ENCODE peak calls at places on chromosomes 3 and 15, in four cellular contexts. One of them, this sample, is unnamed.

GRCh38 chr3:171772427-171773056 is 37.7 kb downstream of the PLD1 start:
- DNase-seq in fibroblast of lung: peak; percentile 55
- DNase-seq in H1: no peak
- DNase-seq in HepG2: peak; percentile 46
- DNase-seq in this sample: peak; percentile 53

GRCh38 chr15:39195988-39196486 is 384.8 kb upstream of the THBS1 start:
- DNase-seq in H1: no peak
- DNase-seq in fibroblast of lung: peak; percentile 92
- DNase-seq in HepG2: no peak
- DNase-seq in this sample: no peak

GRCh38 chr15:48645558-48646330 is at the start of gene FBN1:
- DNase-seq in fibroblast of lung: peak; percentile 93
- DNase-seq in HepG2: peak; percentile 15
- DNase-seq in H1: peak; percentile 77
- DNase-seq in this sample: peak; percentile 72

GRCh38 chr15:71109890-71110289 is 5.4 kb upstream of the THSD4 start:
- DNase-seq in HepG2: no peak
- DNase-seq in fibroblast of lung: no peak
- DNase-seq in H1: no peak
- DNase-seq in this sample: no peak

GRCh38 chr15:80699981-80700380 is 4.9 kb downstream of the ABHD17C start:
- DNase-seq in fibroblast of lung: peak; percentile 44
- DNase-seq in HepG2: no peak
- DNase-seq in H1: no peak
- DNase-seq in this sample: no peak

GRCh38 chr3:59766165-59766872 is 716.5 kb upstream of the CFAP20DC start:
- DNase-seq in H1: no peak
- DNase-seq in fibroblast of lung: peak; percentile 67
- DNase-seq in HepG2: no peak
- DNase-seq in this sample: no peak

GRCh38 chr3:24641628-24642027 is 147.0 kb upstream of the THRB start:
- DNase-seq in fibroblast of lung: no peak
- DNase-seq in HepG2: no peak
- DNase-seq in H1: no peak
- DNase-seq in this sample: no peak

GRCh38 chr3:168094580-168094876 is 1.2 kb downstream of the GOLIM4 start:
- DNase-seq in H1: no peak
- DNase-seq in fibroblast of lung: no peak
- DNase-seq in HepG2: no peak
- DNase-seq in this sample: no peak

GRCh38 chr15:62986948-62987347 is 55.6 kb upstream of the TPM1 start:
- DNase-seq in HepG2: peak; percentile 9
- DNase-seq in H1: no peak
- DNase-seq in fibroblast of lung: no peak
- DNase-seq in this sample: no peak

GRCh38 chr15:40693904-40694705 is 869 bp upstream of the RAD51 start:
- DNase-seq in fibroblast of lung: no peak
- DNase-seq in HepG2: peak; percentile 6
- DNase-seq in H1: no peak
- DNase-seq in this sample: peak; percentile 35

GRCh38 chr15:40075298-40076044 is 33.2 kb downstream of the BMF start:
- DNase-seq in H1: no peak
- DNase-seq in HepG2: no peak
- DNase-seq in fibroblast of lung: no peak
- DNase-seq in this sample: no peak

GRCh38 chr15:90063733-90064247 is 38.5 kb downstream of the IDH2 start:
- DNase-seq in H1: no peak
- DNase-seq in fibroblast of lung: no peak
- DNase-seq in HepG2: no peak
- DNase-seq in this sample: no peak

GRCh38 chr15:90519688-90520087 is 10.0 kb upstream of the CRTC3 start:
- DNase-seq in fibroblast of lung: peak; percentile 69
- DNase-seq in H1: no peak
- DNase-seq in HepG2: no peak
- DNase-seq in this sample: no peak

GRCh38 chr3:120850326-120851295 is 57.4 kb upstream of the STXBP5L start:
- DNase-seq in HepG2: no peak
- DNase-seq in fibroblast of lung: peak; percentile 60
- DNase-seq in H1: no peak
- DNase-seq in this sample: no peak

GRCh38 chr15:64630403-64631107 is 144.8 kb downstream of the RBPMS2 start:
- DNase-seq in HepG2: no peak
- DNase-seq in fibroblast of lung: no peak
- DNase-seq in H1: no peak
- DNase-seq in this sample: no peak

GRCh38 chr15:42371125-42371524 is 11.8 kb downstream of the CAPN3 start:
- DNase-seq in HepG2: peak; percentile 42
- DNase-seq in fibroblast of lung: no peak
- DNase-seq in H1: no peak
- DNase-seq in this sample: no peak

GRCh38 chr15:81336568-81336967 is 12.6 kb upstream of the STARD5 start:
- DNase-seq in H1: peak; percentile 32
- DNase-seq in fibroblast of lung: peak; percentile 44
- DNase-seq in HepG2: peak; percentile 12
- DNase-seq in this sample: peak; percentile 19

GRCh38 chr15:78178056-78178455 is 28.9 kb downstream of the IDH3A start:
- DNase-seq in fibroblast of lung: no peak
- DNase-seq in HepG2: no peak
- DNase-seq in H1: no peak
- DNase-seq in this sample: no peak

GRCh38 chr15:33934396-33934795 is 33.9 kb upstream of the CHRM5 start:
- DNase-seq in fibroblast of lung: peak; percentile 19
- DNase-seq in HepG2: no peak
- DNase-seq in H1: no peak
- DNase-seq in this sample: no peak

GRCh38 chr3:109257269-109257668 is 59.0 kb downstream of the DPPA2 start:
- DNase-seq in H1: no peak
- DNase-seq in fibroblast of lung: peak; percentile 92
- DNase-seq in HepG2: no peak
- DNase-seq in this sample: no peak

GRCh38 chr3:166060789-166061479 is 223.7 kb upstream of the BCHE start:
- DNase-seq in fibroblast of lung: no peak
- DNase-seq in H1: no peak
- DNase-seq in HepG2: no peak
- DNase-seq in this sample: no peak

GRCh38 chr3:10554746-10555145 is 49.4 kb upstream of the ATP2B2 start:
- DNase-seq in fibroblast of lung: no peak
- DNase-seq in HepG2: no peak
- DNase-seq in H1: peak; percentile 35
- DNase-seq in this sample: no peak

GRCh38 chr3:78642471-78642870 is 1125.3 kb downstream of the ROBO1 start:
- DNase-seq in fibroblast of lung: peak; percentile 53
- DNase-seq in H1: no peak
- DNase-seq in HepG2: no peak
- DNase-seq in this sample: no peak

GRCh38 chr3:144142151-144142855 is 170.7 kb downstream of the DIPK2A start:
- DNase-seq in H1: no peak
- DNase-seq in HepG2: no peak
- DNase-seq in fibroblast of lung: peak; percentile 60
- DNase-seq in this sample: no peak

GRCh38 chr15:96410175-96411055 is 79.9 kb downstream of the NR2F2 start:
- DNase-seq in H1: peak; percentile 61
- DNase-seq in fibroblast of lung: no peak
- DNase-seq in HepG2: no peak
- DNase-seq in this sample: no peak
- TF ChIP-seq EZH2 in H1: peak; percentile 86
- TF ChIP-seq EZH2 in fibroblast of lung: peak; percentile 68
- TF ChIP-seq EZH2 in HepG2: peak; percentile 62
- TF ChIP-seq EZH2 in this sample: no peak

GRCh38 chr3:99862208-99862607 is 44.5 kb downstream of the CMSS1 start:
- DNase-seq in fibroblast of lung: peak; percentile 80
- DNase-seq in H1: no peak
- DNase-seq in HepG2: no peak
- DNase-seq in this sample: no peak

GRCh38 chr3:99861216-99861615 is 43.6 kb downstream of the CMSS1 start:
- DNase-seq in H1: no peak
- DNase-seq in fibroblast of lung: no peak
- DNase-seq in HepG2: no peak
- DNase-seq in this sample: no peak

GRCh38 chr3:99863588-99863987 is 45.9 kb downstream of the CMSS1 start:
- DNase-seq in fibroblast of lung: no peak
- DNase-seq in H1: no peak
- DNase-seq in HepG2: no peak
- DNase-seq in this sample: no peak

GRCh38 chr3:99864289-99864688 is 46.6 kb downstream of the CMSS1 start:
- DNase-seq in H1: no peak
- DNase-seq in HepG2: no peak
- DNase-seq in fibroblast of lung: no peak
- DNase-seq in this sample: no peak

GRCh38 chr3:99863002-99863401 is 45.3 kb downstream of the CMSS1 start:
- DNase-seq in fibroblast of lung: no peak
- DNase-seq in H1: no peak
- DNase-seq in HepG2: no peak
- DNase-seq in this sample: no peak
- H3K4me1 ChIP-seq in fibroblast of lung: peaks cover 52% of the 10 kb centered on the region
- H3K4me1 ChIP-seq in H1: no peaks in the 10 kb centered on the region
- H3K4me1 ChIP-seq in HepG2: peaks cover 94% of the 10 kb centered on the region
- H3K4me1 ChIP-seq in this sample: peaks cover 19% of the 10 kb centered on the region

DNA sequence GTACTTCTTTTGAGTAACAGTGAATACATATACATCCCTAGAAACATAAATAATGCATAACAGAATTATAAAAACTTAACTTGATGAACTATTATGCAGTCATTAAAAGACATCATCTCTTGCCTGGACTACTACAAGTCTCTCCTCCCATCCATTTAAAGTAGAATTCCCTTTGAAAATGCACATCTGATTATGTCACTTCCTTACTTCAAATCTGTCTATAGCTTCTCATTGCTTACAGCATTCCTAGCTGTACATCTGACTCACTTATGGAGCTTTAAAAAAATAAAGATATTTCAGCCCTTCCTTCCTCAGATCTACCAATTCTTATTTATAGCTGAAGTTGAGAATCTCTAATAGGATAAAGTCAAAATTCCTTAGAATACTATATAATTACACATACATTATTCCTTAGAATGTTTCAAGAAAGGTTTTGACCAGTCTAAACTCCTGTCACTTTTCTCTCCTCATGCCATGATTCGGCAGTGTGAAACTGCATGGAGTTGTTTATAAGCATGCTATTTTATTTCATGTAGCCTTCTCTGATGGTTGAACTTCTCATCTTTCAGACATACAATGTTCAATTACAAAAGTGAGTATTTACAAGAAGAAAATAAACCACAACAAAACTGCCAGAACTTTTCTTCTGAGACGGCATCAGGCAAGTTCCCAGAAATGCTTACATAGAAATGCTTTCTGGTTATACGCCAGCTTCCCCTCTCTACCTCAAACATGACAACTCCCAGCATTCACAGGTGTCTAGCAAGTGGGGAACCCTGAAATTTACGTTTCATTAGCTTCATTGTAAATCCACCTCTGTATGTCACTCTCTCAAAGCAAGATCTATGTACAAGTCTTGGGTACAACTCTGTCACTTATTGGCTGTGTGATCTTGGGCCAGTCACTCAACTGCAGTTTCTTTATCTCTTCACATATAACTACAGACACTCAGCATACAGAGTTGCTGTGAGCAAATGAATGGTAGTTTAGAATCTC is 42.9 kb downstream of the HDGFL3 start:
- DNase-seq in fibroblast of lung: peak; percentile 69
- DNase-seq in HepG2: no peak
- DNase-seq in H1: no peak
- DNase-seq in this sample: peak; percentile 34
- H3K9ac ChIP-seq in fibroblast of lung: no peak overlapping the region
- H3K9ac ChIP-seq in HepG2: no peak overlapping the region
- H3K9ac ChIP-seq in H1: no peak overlapping the region
- H3K9ac ChIP-seq in this sample: no peak overlapping the region

GRCh38 chr3:194140520-194141414 is 4.8 kb downstream of the HES1 start:
- DNase-seq in HepG2: peak; percentile 51
- DNase-seq in fibroblast of lung: peak; percentile 73
- DNase-seq in H1: peak; percentile 79
- DNase-seq in this sample: peak; percentile 79
- TF ChIP-seq EZH2 in HepG2: no peak
- TF ChIP-seq EZH2 in fibroblast of lung: peak; percentile 20
- TF ChIP-seq EZH2 in H1: no peak
- TF ChIP-seq EZH2 in this sample: peak; percentile 69

DNA sequence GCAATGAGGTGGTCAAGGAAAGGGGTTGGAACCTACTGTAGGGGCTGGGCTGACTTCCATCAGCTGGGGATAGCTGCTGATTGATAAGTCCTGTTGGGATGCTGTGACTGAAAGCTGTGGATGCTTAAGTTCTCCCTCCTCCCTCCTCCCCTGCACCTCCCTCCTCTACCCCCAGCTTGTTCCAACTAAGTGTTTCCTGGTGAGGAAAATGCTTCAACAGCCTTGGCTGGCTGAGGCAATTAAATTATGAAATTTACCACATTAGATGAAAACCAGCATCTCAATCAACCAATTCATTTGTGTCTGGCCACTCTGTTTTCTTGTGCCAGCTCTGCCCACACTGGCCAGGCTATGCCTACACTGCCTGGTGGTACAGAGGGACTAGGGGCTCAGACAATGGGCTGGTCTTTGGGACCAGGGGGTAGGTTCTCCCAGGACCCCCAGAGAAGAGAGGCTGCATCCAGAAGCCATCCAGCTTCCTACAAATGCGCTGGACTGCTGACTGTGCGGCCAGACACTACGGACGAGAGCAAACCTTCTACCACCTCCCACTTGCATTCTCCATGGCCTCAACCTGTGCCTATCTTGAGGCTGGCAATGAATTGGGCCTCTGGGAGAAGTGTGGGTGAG is 2.5 kb downstream of the KLHL25 start:
- DNase-seq in HepG2: no peak
- DNase-seq in H1: no peak
- DNase-seq in fibroblast of lung: no peak
- DNase-seq in this sample: no peak
- H3K4me1 ChIP-seq in HepG2: peaks cover 52% of the 10 kb centered on the region
- H3K4me1 ChIP-seq in H1: peaks cover 9% of the 10 kb centered on the region
- H3K4me1 ChIP-seq in fibroblast of lung: no peaks in the 10 kb centered on the region
- H3K4me1 ChIP-seq in this sample: peaks cover 39% of the 10 kb centered on the region